ENCODE peak calls at places on chromosomes 5 and 9, in five cellular contexts. One of them, this sample, is unnamed. For H3K4me1, the result is how much of the 10 kb centered on the place peaks cover.

GRCh38 chr5:135053278-135053677 is 19.2 kb upstream of the PITX1 start:
- DNase-seq in mesenchymal stem cell: no peak
- DNase-seq in heart right ventricle: no peak
- DNase-seq in small intestine: no peak
- DNase-seq in endothelial cell of umbilical vein: no peak
- DNase-seq in this sample: no peak

GRCh38 chr9:21812945-21813568 is 10.6 kb downstream of the MTAP start:
- DNase-seq in mesenchymal stem cell: peak
- DNase-seq in heart right ventricle: peak
- DNase-seq in small intestine: peak
- DNase-seq in endothelial cell of umbilical vein: peak
- DNase-seq in this sample: peak

GRCh38 chr5:92749943-92750342 is 831.1 kb downstream of the NR2F1-AS1 start:
- DNase-seq in mesenchymal stem cell: peak
- DNase-seq in heart right ventricle: no peak
- DNase-seq in small intestine: no peak
- DNase-seq in endothelial cell of umbilical vein: peak
- DNase-seq in this sample: no peak

GRCh38 chr5:36450229-36451024 is 148.7 kb upstream of the RANBP3L start:
- DNase-seq in mesenchymal stem cell: no peak
- DNase-seq in heart right ventricle: no peak
- DNase-seq in small intestine: no peak
- DNase-seq in endothelial cell of umbilical vein: no peak
- DNase-seq in this sample: no peak

GRCh38 chr5:138568061-138568824 is 7.0 kb downstream of the HSPA9 start:
- DNase-seq in mesenchymal stem cell: peak
- DNase-seq in heart right ventricle: no peak
- DNase-seq in small intestine: no peak
- DNase-seq in endothelial cell of umbilical vein: no peak
- DNase-seq in this sample: no peak

GRCh38 chr9:137070906-137071275 is 534 bp upstream of the SAPCD2 start:
- DNase-seq in mesenchymal stem cell: peak
- DNase-seq in heart right ventricle: peak
- DNase-seq in small intestine: no peak
- DNase-seq in endothelial cell of umbilical vein: no peak
- DNase-seq in this sample: no peak

GRCh38 chr5:153350192-153350883 is 140.1 kb upstream of the GRIA1 start:
- DNase-seq in mesenchymal stem cell: no peak
- DNase-seq in heart right ventricle: no peak
- DNase-seq in small intestine: no peak
- DNase-seq in endothelial cell of umbilical vein: no peak
- DNase-seq in this sample: no peak

GRCh38 chr9:138025417-138025816 is 147.8 kb downstream of the CACNA1B start:
- DNase-seq in mesenchymal stem cell: no peak
- DNase-seq in heart right ventricle: no peak
- DNase-seq in small intestine: no peak
- DNase-seq in endothelial cell of umbilical vein: no peak
- DNase-seq in this sample: no peak

GRCh38 chr5:144230806-144231205 is 60.1 kb downstream of the KCTD16 start:
- DNase-seq in mesenchymal stem cell: no peak
- DNase-seq in heart right ventricle: no peak
- DNase-seq in small intestine: peak
- DNase-seq in endothelial cell of umbilical vein: no peak
- DNase-seq in this sample: peak

GRCh38 chr5:133147411-133147810 is 95.6 kb downstream of the HSPA4 start:
- DNase-seq in mesenchymal stem cell: no peak
- DNase-seq in heart right ventricle: peak
- DNase-seq in small intestine: no peak
- DNase-seq in endothelial cell of umbilical vein: no peak
- DNase-seq in this sample: no peak

GRCh38 chr9:71859939-71860338 is 51.1 kb downstream of the ABHD17B start:
- DNase-seq in mesenchymal stem cell: peak
- DNase-seq in heart right ventricle: no peak
- DNase-seq in small intestine: no peak
- DNase-seq in endothelial cell of umbilical vein: no peak
- DNase-seq in this sample: no peak

GRCh38 chr5:142191776-142192175 is 83.2 kb downstream of the NDFIP1 start:
- DNase-seq in mesenchymal stem cell: no peak
- DNase-seq in heart right ventricle: no peak
- DNase-seq in small intestine: no peak
- DNase-seq in endothelial cell of umbilical vein: no peak
- DNase-seq in this sample: no peak

GRCh38 chr5:124746252-124746915 is at the start of gene ZNF608:
- DNase-seq in mesenchymal stem cell: peak
- DNase-seq in heart right ventricle: peak
- DNase-seq in small intestine: peak
- DNase-seq in endothelial cell of umbilical vein: peak
- DNase-seq in this sample: peak

GRCh38 chr5:55546991-55547390 is 12.2 kb upstream of the PLPP1 start:
- DNase-seq in mesenchymal stem cell: no peak
- DNase-seq in heart right ventricle: no peak
- DNase-seq in small intestine: peak
- DNase-seq in endothelial cell of umbilical vein: no peak
- DNase-seq in this sample: no peak

GRCh38 chr9:112945620-112946208 is 55.0 kb upstream of the SLC46A2 start:
- DNase-seq in mesenchymal stem cell: no peak
- DNase-seq in heart right ventricle: no peak
- DNase-seq in small intestine: peak
- DNase-seq in endothelial cell of umbilical vein: no peak
- DNase-seq in this sample: peak

GRCh38 chr9:2026598-2026997 is 11.5 kb downstream of the SMARCA2 start:
- DNase-seq in mesenchymal stem cell: no peak
- DNase-seq in heart right ventricle: no peak
- DNase-seq in small intestine: no peak
- DNase-seq in endothelial cell of umbilical vein: peak
- DNase-seq in this sample: no peak

GRCh38 chr9:2029666-2030170 is 14.6 kb downstream of the SMARCA2 start:
- DNase-seq in mesenchymal stem cell: no peak
- DNase-seq in heart right ventricle: no peak
- DNase-seq in small intestine: no peak
- DNase-seq in endothelial cell of umbilical vein: no peak
- DNase-seq in this sample: no peak

GRCh38 chr9:2028888-2029287 is 13.7 kb downstream of the SMARCA2 start:
- DNase-seq in mesenchymal stem cell: no peak
- DNase-seq in heart right ventricle: no peak
- DNase-seq in small intestine: no peak
- DNase-seq in endothelial cell of umbilical vein: no peak
- DNase-seq in this sample: no peak

GRCh38 chr9:2026181-2026580 is 11.0 kb downstream of the SMARCA2 start:
- DNase-seq in mesenchymal stem cell: no peak
- DNase-seq in heart right ventricle: no peak
- DNase-seq in small intestine: no peak
- DNase-seq in endothelial cell of umbilical vein: no peak
- DNase-seq in this sample: no peak

GRCh38 chr9:2027761-2028160 is 12.6 kb downstream of the SMARCA2 start:
- DNase-seq in mesenchymal stem cell: no peak
- DNase-seq in heart right ventricle: no peak
- DNase-seq in small intestine: no peak
- DNase-seq in endothelial cell of umbilical vein: peak
- DNase-seq in this sample: no peak
- H3K4me1 ChIP-seq in mesenchymal stem cell: under half
- H3K4me1 ChIP-seq in heart right ventricle: half or more
- H3K4me1 ChIP-seq in small intestine: under half
- H3K4me1 ChIP-seq in endothelial cell of umbilical vein: under half
- H3K4me1 ChIP-seq in this sample: under half

GRCh38 chr9:36138496-36138895 is 2.0 kb downstream of the GLIPR2 start:
- DNase-seq in mesenchymal stem cell: no peak
- DNase-seq in heart right ventricle: no peak
- DNase-seq in small intestine: no peak
- DNase-seq in endothelial cell of umbilical vein: no peak
- DNase-seq in this sample: no peak
- H3K4me1 ChIP-seq in mesenchymal stem cell: under half
- H3K4me1 ChIP-seq in heart right ventricle: half or more
- H3K4me1 ChIP-seq in small intestine: under half
- H3K4me1 ChIP-seq in endothelial cell of umbilical vein: under half
- H3K4me1 ChIP-seq in this sample: under half

GRCh38 chr5:150649108-150649827 is 8.8 kb downstream of the SYNPO start:
- DNase-seq in mesenchymal stem cell: no peak
- DNase-seq in heart right ventricle: peak
- DNase-seq in small intestine: no peak
- DNase-seq in endothelial cell of umbilical vein: no peak
- DNase-seq in this sample: no peak

GRCh38 chr5:150649828-150650712 is 9.6 kb downstream of the SYNPO start:
- DNase-seq in mesenchymal stem cell: no peak
- DNase-seq in heart right ventricle: no peak
- DNase-seq in small intestine: no peak
- DNase-seq in endothelial cell of umbilical vein: no peak
- DNase-seq in this sample: no peak

GRCh38 chr5:150650713-150651000 is 10.2 kb downstream of the SYNPO start:
- DNase-seq in mesenchymal stem cell: no peak
- DNase-seq in heart right ventricle: no peak
- DNase-seq in small intestine: no peak
- DNase-seq in endothelial cell of umbilical vein: no peak
- DNase-seq in this sample: no peak

GRCh38 chr5:150647275-150648251 is 7.1 kb downstream of the SYNPO start:
- DNase-seq in mesenchymal stem cell: no peak
- DNase-seq in heart right ventricle: peak
- DNase-seq in small intestine: no peak
- DNase-seq in endothelial cell of umbilical vein: no peak
- DNase-seq in this sample: no peak

DNA sequence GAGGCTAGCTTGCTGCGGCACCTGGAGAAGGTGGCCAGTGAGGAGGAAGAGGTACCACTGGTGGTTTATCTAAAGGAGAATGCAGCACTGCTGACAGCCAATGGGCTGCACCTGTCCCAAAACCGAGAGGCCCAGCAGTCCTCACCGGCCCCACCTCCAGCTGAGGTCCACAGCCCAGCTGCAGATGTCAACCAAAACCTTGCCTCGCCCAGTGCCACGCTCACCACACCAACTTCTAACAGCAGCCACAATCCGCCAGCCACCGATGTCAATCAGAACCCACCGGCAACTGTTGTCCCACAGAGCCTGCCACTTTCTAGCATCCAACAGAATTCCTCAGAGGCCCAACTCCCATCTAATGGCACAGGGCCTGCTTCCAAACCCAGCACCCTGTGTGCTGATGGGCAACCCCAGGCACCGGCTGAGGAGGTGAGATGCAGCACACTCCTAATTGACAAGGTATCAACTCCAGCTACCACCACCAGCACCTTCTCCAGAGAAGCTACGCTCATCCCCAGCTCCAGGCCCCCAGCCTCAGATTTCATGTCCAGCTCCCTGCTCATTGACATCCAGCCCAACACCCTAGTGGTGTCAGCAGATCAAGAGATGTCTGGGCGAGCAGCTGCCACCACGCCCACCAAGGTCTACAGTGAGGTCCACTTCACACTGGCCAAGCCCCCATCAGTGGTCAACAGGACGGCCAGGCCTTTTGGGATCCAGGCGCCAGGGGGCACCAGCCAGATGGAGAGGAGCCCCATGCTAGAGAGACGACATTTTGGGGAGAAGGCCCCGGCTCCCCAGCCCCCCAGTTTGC is 8.0 kb downstream of the SYNPO start:
- DNase-seq in mesenchymal stem cell: no peak
- DNase-seq in heart right ventricle: no peak
- DNase-seq in small intestine: no peak
- DNase-seq in endothelial cell of umbilical vein: no peak
- DNase-seq in this sample: no peak
- H3K4me1 ChIP-seq in mesenchymal stem cell: under half
- H3K4me1 ChIP-seq in heart right ventricle: half or more
- H3K4me1 ChIP-seq in small intestine: under half
- H3K4me1 ChIP-seq in endothelial cell of umbilical vein: under half
- H3K4me1 ChIP-seq in this sample: under half

GRCh38 chr5:115541586-115541985 is 3.0 kb downstream of the FEM1C start:
- DNase-seq in mesenchymal stem cell: peak
- DNase-seq in heart right ventricle: no peak
- DNase-seq in small intestine: no peak
- DNase-seq in endothelial cell of umbilical vein: no peak
- DNase-seq in this sample: no peak
- H3K4me1 ChIP-seq in mesenchymal stem cell: under half
- H3K4me1 ChIP-seq in heart right ventricle: half or more
- H3K4me1 ChIP-seq in small intestine: under half
- H3K4me1 ChIP-seq in endothelial cell of umbilical vein: under half
- H3K4me1 ChIP-seq in this sample: under half

GRCh38 chr9:26262431-26262830 is 584.2 kb upstream of the TUSC1 start:
- DNase-seq in mesenchymal stem cell: peak
- DNase-seq in heart right ventricle: no peak
- DNase-seq in small intestine: no peak
- DNase-seq in endothelial cell of umbilical vein: no peak
- DNase-seq in this sample: no peak

GRCh38 chr9:26263451-26263850 is 585.2 kb upstream of the TUSC1 start:
- DNase-seq in mesenchymal stem cell: no peak
- DNase-seq in heart right ventricle: no peak
- DNase-seq in small intestine: no peak
- DNase-seq in endothelial cell of umbilical vein: no peak
- DNase-seq in this sample: no peak

GRCh38 chr9:26261503-26262330 is 583.5 kb upstream of the TUSC1 start:
- DNase-seq in mesenchymal stem cell: peak
- DNase-seq in heart right ventricle: no peak
- DNase-seq in small intestine: no peak
- DNase-seq in endothelial cell of umbilical vein: peak
- DNase-seq in this sample: no peak

GRCh38 chr9:26264709-26265601 is 586.7 kb upstream of the TUSC1 start:
- DNase-seq in mesenchymal stem cell: peak
- DNase-seq in heart right ventricle: no peak
- DNase-seq in small intestine: no peak
- DNase-seq in endothelial cell of umbilical vein: peak
- DNase-seq in this sample: no peak

DNA sequence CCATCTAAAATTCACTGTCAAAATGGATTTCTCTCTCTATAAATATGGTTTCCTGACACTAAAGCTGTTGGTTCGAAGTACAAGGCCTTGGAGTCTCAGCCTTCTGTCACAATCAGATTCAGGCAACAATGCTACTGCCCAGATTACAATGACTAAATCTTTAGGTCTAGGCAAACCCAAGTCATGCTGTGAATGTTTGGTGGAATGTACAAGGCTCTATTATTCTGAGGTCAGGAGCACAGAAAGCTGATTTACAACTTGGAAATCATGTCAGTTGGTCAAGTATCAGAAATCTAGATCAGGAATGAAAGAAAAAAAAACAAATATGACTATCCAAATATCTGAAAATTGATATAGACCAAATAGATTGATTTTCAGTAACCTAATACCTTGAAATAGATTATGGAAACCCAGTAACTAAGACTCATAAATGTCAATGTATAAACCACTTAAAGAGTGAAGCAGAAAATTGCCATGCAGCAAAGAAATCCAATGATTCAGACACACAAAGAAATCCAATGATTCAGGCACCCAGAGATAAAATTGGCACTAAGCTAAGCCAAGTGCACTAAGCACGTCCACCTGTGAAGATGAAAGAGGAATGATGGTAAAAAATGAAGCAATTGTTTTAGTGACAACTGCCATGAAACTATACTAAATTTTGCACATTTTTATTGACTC is 588.0 kb upstream of the TUSC1 start:
- DNase-seq in mesenchymal stem cell: no peak
- DNase-seq in heart right ventricle: no peak
- DNase-seq in small intestine: no peak
- DNase-seq in endothelial cell of umbilical vein: no peak
- DNase-seq in this sample: no peak
- H3K4me1 ChIP-seq in mesenchymal stem cell: under half
- H3K4me1 ChIP-seq in heart right ventricle: under half
- H3K4me1 ChIP-seq in small intestine: under half
- H3K4me1 ChIP-seq in endothelial cell of umbilical vein: under half
- H3K4me1 ChIP-seq in this sample: under half

DNA sequence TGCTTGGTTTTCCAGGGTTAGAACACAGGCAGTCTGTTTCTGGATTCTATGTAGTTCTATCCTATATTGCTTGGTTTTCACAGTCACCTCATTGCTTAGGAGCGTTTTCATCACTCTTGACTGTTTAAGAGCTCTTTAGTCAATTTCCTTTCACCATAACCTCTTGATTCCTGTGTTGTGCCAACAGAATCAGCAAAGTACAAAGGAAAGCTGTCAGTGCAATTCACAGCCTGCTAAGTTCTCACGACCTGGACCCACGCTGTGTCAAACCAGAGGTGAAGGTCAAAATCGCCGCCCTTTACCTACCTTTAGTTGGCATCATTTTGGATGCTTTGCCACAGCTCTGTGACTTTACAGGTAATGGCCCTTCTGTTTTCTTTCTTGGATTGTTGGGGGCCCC is 199.9 kb downstream of the DOCK8 start:
- DNase-seq in mesenchymal stem cell: no peak
- DNase-seq in heart right ventricle: no peak
- DNase-seq in small intestine: no peak
- DNase-seq in endothelial cell of umbilical vein: no peak
- DNase-seq in this sample: no peak
- H3K4me1 ChIP-seq in mesenchymal stem cell: under half
- H3K4me1 ChIP-seq in heart right ventricle: under half
- H3K4me1 ChIP-seq in small intestine: under half
- H3K4me1 ChIP-seq in endothelial cell of umbilical vein: under half
- H3K4me1 ChIP-seq in this sample: under half